ENCODE peak calls at places on chromosomes 1 and 21, in ten cellular contexts. One of them, this sample, is unnamed.

GRCh38 chr1:119647734-119648619 is at the start of gene ZNF697:
- DNase-seq in omental fat pad: peak; percentile 92
- DNase-seq in AG10803: peak; percentile 99
- DNase-seq in GM20000: peak; percentile 86
- DNase-seq in fibroblast of pulmonary artery: peak; percentile 99
- DNase-seq in lower lobe of right lung: peak; percentile 97
- DNase-seq in pancreas: peak; percentile 99
- DNase-seq in testis: peak; percentile 98
- DNase-seq in GM10248: peak; percentile 82
- DNase-seq in HCT116: peak; percentile 89
- DNase-seq in this sample: peak; percentile 80

GRCh38 chr1:117890452-117890851 is 39.0 kb downstream of the GDAP2 start:
- DNase-seq in GM10248: no peak
- DNase-seq in fibroblast of pulmonary artery: no peak
- DNase-seq in GM20000: no peak
- DNase-seq in lower lobe of right lung: no peak
- DNase-seq in AG10803: no peak
- DNase-seq in HCT116: no peak
- DNase-seq in omental fat pad: no peak
- DNase-seq in testis: no peak
- DNase-seq in pancreas: no peak
- DNase-seq in this sample: no peak

GRCh38 chr1:172638885-172639831 is 19.7 kb upstream of the FASLG start:
- DNase-seq in fibroblast of pulmonary artery: peak; percentile 69
- DNase-seq in GM20000: peak; percentile 52
- DNase-seq in omental fat pad: no peak
- DNase-seq in testis: no peak
- DNase-seq in HCT116: peak; percentile 59
- DNase-seq in AG10803: peak; percentile 91
- DNase-seq in GM10248: peak; percentile 49
- DNase-seq in lower lobe of right lung: no peak
- DNase-seq in pancreas: no peak
- DNase-seq in this sample: no peak

GRCh38 chr21:31498985-31499384 is 154.9 kb upstream of the TIAM1 start:
- DNase-seq in omental fat pad: no peak
- DNase-seq in HCT116: no peak
- DNase-seq in GM20000: no peak
- DNase-seq in pancreas: no peak
- DNase-seq in AG10803: no peak
- DNase-seq in testis: no peak
- DNase-seq in fibroblast of pulmonary artery: no peak
- DNase-seq in lower lobe of right lung: no peak
- DNase-seq in GM10248: no peak
- DNase-seq in this sample: no peak

GRCh38 chr1:199302554-199302953 is 663.7 kb downstream of the PTPRC start:
- DNase-seq in pancreas: no peak
- DNase-seq in testis: no peak
- DNase-seq in AG10803: no peak
- DNase-seq in lower lobe of right lung: no peak
- DNase-seq in GM10248: no peak
- DNase-seq in HCT116: no peak
- DNase-seq in omental fat pad: no peak
- DNase-seq in GM20000: no peak
- DNase-seq in fibroblast of pulmonary artery: peak; percentile 72
- DNase-seq in this sample: no peak

GRCh38 chr1:163035791-163036249 is 33.3 kb upstream of the RGS4 start:
- DNase-seq in fibroblast of pulmonary artery: peak; percentile 90
- DNase-seq in HCT116: peak; percentile 60
- DNase-seq in testis: no peak
- DNase-seq in omental fat pad: no peak
- DNase-seq in AG10803: peak; percentile 87
- DNase-seq in lower lobe of right lung: no peak
- DNase-seq in GM10248: no peak
- DNase-seq in GM20000: no peak
- DNase-seq in pancreas: no peak
- DNase-seq in this sample: no peak

GRCh38 chr1:9086060-9086459 is 16.6 kb upstream of the SLC2A5 start:
- DNase-seq in AG10803: no peak
- DNase-seq in testis: no peak
- DNase-seq in omental fat pad: no peak
- DNase-seq in pancreas: no peak
- DNase-seq in GM20000: no peak
- DNase-seq in GM10248: no peak
- DNase-seq in HCT116: no peak
- DNase-seq in lower lobe of right lung: no peak
- DNase-seq in fibroblast of pulmonary artery: peak; percentile 43
- DNase-seq in this sample: no peak

GRCh38 chr1:210464519-210465039 is 135.9 kb downstream of the HHAT start:
- DNase-seq in omental fat pad: no peak
- DNase-seq in GM20000: no peak
- DNase-seq in lower lobe of right lung: peak; percentile 74
- DNase-seq in GM10248: no peak
- DNase-seq in pancreas: no peak
- DNase-seq in testis: no peak
- DNase-seq in AG10803: no peak
- DNase-seq in HCT116: no peak
- DNase-seq in fibroblast of pulmonary artery: no peak
- DNase-seq in this sample: no peak

GRCh38 chr1:12179111-12179519 is 12.3 kb downstream of the TNFRSF1B start:
- DNase-seq in omental fat pad: no peak
- DNase-seq in AG10803: peak; percentile 76
- DNase-seq in GM20000: no peak
- DNase-seq in fibroblast of pulmonary artery: peak; percentile 61
- DNase-seq in lower lobe of right lung: no peak
- DNase-seq in HCT116: peak; percentile 63
- DNase-seq in testis: no peak
- DNase-seq in GM10248: no peak
- DNase-seq in pancreas: no peak
- DNase-seq in this sample: no peak

GRCh38 chr1:113303252-113303651 is 87.1 kb upstream of the MAGI3 start:
- DNase-seq in testis: peak; percentile 42
- DNase-seq in lower lobe of right lung: no peak
- DNase-seq in HCT116: no peak
- DNase-seq in fibroblast of pulmonary artery: peak; percentile 1
- DNase-seq in GM10248: no peak
- DNase-seq in omental fat pad: no peak
- DNase-seq in pancreas: no peak
- DNase-seq in GM20000: no peak
- DNase-seq in AG10803: peak; percentile 2
- DNase-seq in this sample: no peak

GRCh38 chr1:113307771-113308451 is 82.4 kb upstream of the MAGI3 start:
- DNase-seq in pancreas: no peak
- DNase-seq in HCT116: peak; percentile 16
- DNase-seq in fibroblast of pulmonary artery: peak; percentile 59
- DNase-seq in GM20000: no peak
- DNase-seq in omental fat pad: no peak
- DNase-seq in lower lobe of right lung: no peak
- DNase-seq in GM10248: no peak
- DNase-seq in AG10803: peak; percentile 41
- DNase-seq in testis: no peak
- DNase-seq in this sample: no peak
- TF ChIP-seq CTCF in pancreas: no peak
- TF ChIP-seq CTCF in HCT116: no peak
- TF ChIP-seq CTCF in fibroblast of pulmonary artery: no peak
- TF ChIP-seq CTCF in GM20000: no peak
- TF ChIP-seq CTCF in omental fat pad: no peak
- TF ChIP-seq CTCF in lower lobe of right lung: no peak
- TF ChIP-seq CTCF in GM10248: no peak
- TF ChIP-seq CTCF in AG10803: no peak
- TF ChIP-seq CTCF in testis: no peak
- TF ChIP-seq CTCF in this sample: no peak

GRCh38 chr1:168551688-168552087 is 7.9 kb upstream of the XCL2 start:
- DNase-seq in pancreas: no peak
- DNase-seq in lower lobe of right lung: no peak
- DNase-seq in HCT116: no peak
- DNase-seq in testis: no peak
- DNase-seq in GM10248: no peak
- DNase-seq in omental fat pad: no peak
- DNase-seq in AG10803: no peak
- DNase-seq in fibroblast of pulmonary artery: no peak
- DNase-seq in GM20000: no peak
- DNase-seq in this sample: no peak

GRCh38 chr1:168552961-168553360 is 9.2 kb upstream of the XCL2 start:
- DNase-seq in pancreas: no peak
- DNase-seq in GM20000: no peak
- DNase-seq in HCT116: no peak
- DNase-seq in GM10248: no peak
- DNase-seq in AG10803: no peak
- DNase-seq in testis: no peak
- DNase-seq in fibroblast of pulmonary artery: no peak
- DNase-seq in omental fat pad: no peak
- DNase-seq in lower lobe of right lung: no peak
- DNase-seq in this sample: peak; percentile 34

GRCh38 chr1:168554603-168555520 is 11.1 kb upstream of the XCL2 start:
- DNase-seq in fibroblast of pulmonary artery: no peak
- DNase-seq in HCT116: no peak
- DNase-seq in pancreas: no peak
- DNase-seq in AG10803: no peak
- DNase-seq in lower lobe of right lung: no peak
- DNase-seq in GM20000: no peak
- DNase-seq in testis: no peak
- DNase-seq in GM10248: no peak
- DNase-seq in omental fat pad: no peak
- DNase-seq in this sample: no peak

GRCh38 chr1:168555521-168556046 is 11.8 kb upstream of the XCL2 start:
- DNase-seq in testis: no peak
- DNase-seq in HCT116: no peak
- DNase-seq in lower lobe of right lung: no peak
- DNase-seq in GM20000: no peak
- DNase-seq in fibroblast of pulmonary artery: no peak
- DNase-seq in AG10803: no peak
- DNase-seq in omental fat pad: no peak
- DNase-seq in GM10248: no peak
- DNase-seq in pancreas: no peak
- DNase-seq in this sample: no peak

GRCh38 chr1:168553680-168554553 is 10.1 kb upstream of the XCL2 start:
- DNase-seq in fibroblast of pulmonary artery: no peak
- DNase-seq in omental fat pad: no peak
- DNase-seq in GM20000: no peak
- DNase-seq in GM10248: peak; percentile 21
- DNase-seq in HCT116: no peak
- DNase-seq in lower lobe of right lung: no peak
- DNase-seq in AG10803: no peak
- DNase-seq in testis: no peak
- DNase-seq in pancreas: no peak
- DNase-seq in this sample: no peak
- TF ChIP-seq CTCF in fibroblast of pulmonary artery: no peak
- TF ChIP-seq CTCF in omental fat pad: no peak
- TF ChIP-seq CTCF in GM20000: no peak
- TF ChIP-seq CTCF in GM10248: no peak
- TF ChIP-seq CTCF in HCT116: no peak
- TF ChIP-seq CTCF in lower lobe of right lung: no peak
- TF ChIP-seq CTCF in AG10803: no peak
- TF ChIP-seq CTCF in testis: no peak
- TF ChIP-seq CTCF in pancreas: no peak
- TF ChIP-seq CTCF in this sample: no peak

GRCh38 chr1:228207381-228207810 is 448 bp upstream of the OBSCN start:
- DNase-seq in GM20000: no peak
- DNase-seq in fibroblast of pulmonary artery: no peak
- DNase-seq in testis: no peak
- DNase-seq in GM10248: no peak
- DNase-seq in pancreas: no peak
- DNase-seq in HCT116: no peak
- DNase-seq in AG10803: no peak
- DNase-seq in lower lobe of right lung: peak; percentile 43
- DNase-seq in omental fat pad: no peak
- DNase-seq in this sample: no peak

GRCh38 chr1:228207851-228208821 is at the start of gene OBSCN:
- DNase-seq in lower lobe of right lung: no peak
- DNase-seq in omental fat pad: no peak
- DNase-seq in HCT116: no peak
- DNase-seq in testis: no peak
- DNase-seq in GM10248: no peak
- DNase-seq in GM20000: no peak
- DNase-seq in fibroblast of pulmonary artery: no peak
- DNase-seq in AG10803: no peak
- DNase-seq in pancreas: no peak
- DNase-seq in this sample: no peak

GRCh38 chr1:228205526-228206436 is 2.1 kb upstream of the OBSCN start:
- DNase-seq in lower lobe of right lung: no peak
- DNase-seq in GM20000: no peak
- DNase-seq in testis: no peak
- DNase-seq in AG10803: no peak
- DNase-seq in HCT116: no peak
- DNase-seq in fibroblast of pulmonary artery: no peak
- DNase-seq in GM10248: no peak
- DNase-seq in pancreas: no peak
- DNase-seq in omental fat pad: no peak
- DNase-seq in this sample: no peak

GRCh38 chr1:228208831-228209524 is 1.1 kb downstream of the OBSCN start:
- DNase-seq in GM10248: no peak
- DNase-seq in lower lobe of right lung: no peak
- DNase-seq in AG10803: no peak
- DNase-seq in fibroblast of pulmonary artery: no peak
- DNase-seq in omental fat pad: no peak
- DNase-seq in pancreas: no peak
- DNase-seq in testis: no peak
- DNase-seq in HCT116: no peak
- DNase-seq in GM20000: peak; percentile 32
- DNase-seq in this sample: no peak

DNA sequence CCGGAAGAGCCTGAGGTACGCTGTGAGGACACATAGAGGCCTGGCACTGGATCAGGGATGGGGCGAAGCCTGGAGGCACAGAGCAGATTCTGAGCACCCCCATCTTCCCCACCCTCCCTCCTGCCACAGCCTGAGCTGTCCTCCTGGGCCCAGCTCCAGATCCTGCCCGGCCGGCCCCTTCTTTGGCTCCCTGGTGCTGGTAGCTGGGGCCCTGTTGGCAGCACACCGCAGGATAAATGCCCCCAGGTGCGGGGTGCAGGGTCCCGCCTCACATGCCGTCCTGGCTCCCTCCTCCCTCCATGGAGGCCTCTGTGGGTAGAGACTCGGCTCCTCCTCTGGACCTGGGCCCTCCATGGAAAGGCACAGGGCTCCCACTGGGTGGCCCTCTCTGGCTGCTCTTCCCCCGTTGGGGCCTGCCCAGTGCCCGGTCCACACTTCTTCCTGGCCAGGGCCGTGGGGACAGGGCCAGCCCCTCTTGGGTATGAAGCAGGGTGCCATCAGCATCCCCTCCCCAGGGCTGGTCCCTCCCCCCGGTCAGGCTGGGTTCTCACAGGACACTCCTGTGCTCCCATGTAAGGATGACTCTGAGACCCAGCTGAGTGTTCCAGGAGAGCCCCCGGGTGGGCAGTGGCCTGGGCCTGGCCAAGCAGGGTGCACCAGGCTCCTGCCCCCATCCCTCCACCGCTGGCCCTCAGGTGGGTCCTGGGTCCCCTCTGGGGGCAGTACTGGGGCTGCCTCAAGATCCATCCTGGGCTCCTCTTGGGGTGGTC is 1.1 kb upstream of the OBSCN start:
- DNase-seq in GM10248: no peak
- DNase-seq in testis: no peak
- DNase-seq in pancreas: no peak
- DNase-seq in omental fat pad: no peak
- DNase-seq in lower lobe of right lung: no peak
- DNase-seq in GM20000: no peak
- DNase-seq in AG10803: no peak
- DNase-seq in fibroblast of pulmonary artery: no peak
- DNase-seq in HCT116: no peak
- DNase-seq in this sample: no peak
- TF ChIP-seq CTCF in GM10248: no peak
- TF ChIP-seq CTCF in testis: no peak
- TF ChIP-seq CTCF in pancreas: no peak
- TF ChIP-seq CTCF in omental fat pad: no peak
- TF ChIP-seq CTCF in lower lobe of right lung: no peak
- TF ChIP-seq CTCF in GM20000: no peak
- TF ChIP-seq CTCF in AG10803: no peak
- TF ChIP-seq CTCF in fibroblast of pulmonary artery: no peak
- TF ChIP-seq CTCF in HCT116: no peak
- TF ChIP-seq CTCF in this sample: no peak

GRCh38 chr1:66711420-66711819 is 40.8 kb upstream of the DYNLT5 start:
- DNase-seq in AG10803: peak; percentile 8
- DNase-seq in omental fat pad: no peak
- DNase-seq in GM20000: no peak
- DNase-seq in pancreas: no peak
- DNase-seq in lower lobe of right lung: no peak
- DNase-seq in GM10248: no peak
- DNase-seq in HCT116: no peak
- DNase-seq in fibroblast of pulmonary artery: peak; percentile 42
- DNase-seq in testis: no peak
- DNase-seq in this sample: no peak
- TF ChIP-seq CTCF in AG10803: peak; percentile 42
- TF ChIP-seq CTCF in omental fat pad: no peak
- TF ChIP-seq CTCF in GM20000: no peak
- TF ChIP-seq CTCF in pancreas: no peak
- TF ChIP-seq CTCF in lower lobe of right lung: no peak
- TF ChIP-seq CTCF in GM10248: peak; percentile 8
- TF ChIP-seq CTCF in HCT116: peak; percentile 18
- TF ChIP-seq CTCF in fibroblast of pulmonary artery: peak; percentile 41
- TF ChIP-seq CTCF in testis: no peak
- TF ChIP-seq CTCF in this sample: peak; percentile 25